ENCODE peak calls at places on chromosomes 5 and 9, in seven cellular contexts. C is cardiac fibroblast, D is stomach, S is HepG2, N is lower lobe of right lung, A is cardiac muscle cell, K is A549. I is an unnamed sample.

GRCh38 chr5:1495525-1495897 is 28.2 kb downstream of the LPCAT1 start:
- DNase-seq in K (no peak), D (no peak), N (no peak), C (no peak), S (no peak), A (no peak), I (no peak)

GRCh38 chr9:34559616-34560546 is 29.6 kb downstream of the CNTFR start:
- DNase-seq in S (peak), D (peak), C (peak), A (no peak), N (no peak), K (peak), I (peak)

GRCh38 chr9:33044677-33045282 is 19.7 kb downstream of the DNAJA1 start:
- DNase-seq in D (peak), N (no peak), C (peak), S (no peak), A (peak), K (peak), I (peak)

GRCh38 chr5:149380466-149381121 is 1.5 kb upstream of the IL17B start:
- DNase-seq in N (no peak), D (no peak), A (peak), S (peak), C (no peak), K (no peak), I (no peak)

GRCh38 chr9:33111621-33112020 is 35.1 kb upstream of the SMU1 start:
- DNase-seq in S (no peak), N (no peak), C (no peak), D (no peak), K (no peak), A (no peak), I (no peak)

GRCh38 chr5:77957931-77958476 is 181.9 kb upstream of the TBCA start:
- DNase-seq in K (no peak), D (no peak), N (no peak), C (no peak), A (peak), S (no peak), I (no peak)

GRCh38 chr9:10146517-10147331 is 466.1 kb downstream of the PTPRD start:
- DNase-seq in A (no peak), K (no peak), D (no peak), S (peak), N (no peak), C (no peak), I (no peak)

GRCh38 chr9:128321879-128322341 is 337 bp downstream of the TRUB2 start:
- DNase-seq in C (no peak), D (no peak), K (no peak), N (no peak), S (no peak), A (no peak), I (no peak)

GRCh38 chr5:171420429-171421231 is 1.2 kb downstream of the FGF18 start:
- DNase-seq in A (peak), N (peak), S (no peak), C (peak), K (no peak), D (peak), I (peak)

GRCh38 chr5:16593013-16593412 is 23.8 kb downstream of the RETREG1 start:
- DNase-seq in C (peak), D (no peak), A (no peak), N (no peak), K (no peak), S (no peak), I (peak)

GRCh38 chr5:177434437-177434836 is 8.0 kb downstream of the GRK6 start:
- DNase-seq in D (no peak), A (no peak), N (no peak), K (no peak), S (no peak), C (no peak), I (no peak)

GRCh38 chr5:177432143-177432904 is 5.8 kb downstream of the GRK6 start:
- DNase-seq in A (no peak), N (no peak), S (no peak), K (no peak), C (no peak), D (no peak), I (no peak)

GRCh38 chr5:177433658-177434217 is 7.3 kb downstream of the GRK6 start:
- DNase-seq in D (no peak), A (no peak), K (no peak), N (no peak), C (no peak), S (no peak), I (no peak)

GRCh38 chr5:177431317-177432142 is 5.1 kb downstream of the GRK6 start:
- DNase-seq in S (no peak), N (peak), K (no peak), A (no peak), D (peak), C (no peak), I (no peak)

DNA sequence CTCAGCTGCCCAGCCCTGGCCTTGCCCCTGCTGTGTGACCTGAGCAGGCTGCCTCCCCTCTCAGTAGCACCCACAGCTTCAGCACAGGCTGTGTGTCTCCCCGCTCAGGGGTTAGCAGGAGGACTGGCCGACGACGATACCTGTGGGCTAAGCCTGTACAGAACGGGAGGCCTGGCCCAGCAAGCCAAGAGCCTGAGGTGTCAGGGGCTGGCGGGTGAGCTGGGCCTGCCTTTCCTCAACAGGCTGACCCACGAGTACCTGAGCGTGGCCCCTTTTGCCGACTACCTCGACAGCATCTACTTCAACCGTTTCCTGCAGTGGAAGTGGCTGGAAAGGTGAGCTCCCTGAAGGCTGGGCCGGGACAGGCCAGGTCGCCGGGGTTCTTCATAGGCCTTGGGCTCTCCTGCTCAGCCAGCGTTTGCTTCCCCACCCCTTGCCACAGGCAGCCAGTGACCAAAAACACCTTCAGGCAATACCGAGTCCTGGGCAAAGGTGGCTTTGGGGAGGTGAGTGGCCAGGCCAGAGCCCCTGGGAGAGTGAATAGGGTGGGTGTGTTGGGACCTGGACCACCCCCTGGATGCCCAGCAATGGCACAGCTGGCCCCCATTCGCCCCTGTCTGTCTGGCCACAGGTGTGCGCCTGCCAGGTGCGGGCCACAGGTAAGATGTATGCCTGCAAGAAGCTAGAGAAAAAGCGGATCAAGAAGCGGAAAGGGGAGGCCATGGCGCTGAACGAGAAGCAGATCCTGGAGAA is 6.6 kb downstream of the GRK6 start:
- DNase-seq in A (no peak), C (no peak), S (no peak), K (no peak), D (no peak), N (no peak), I (no peak)
- H3K4me3 ChIP-seq in A (no peak), C (no peak), S (no peak), K (no peak), D (no peak), N (no peak), I (no peak)

GRCh38 chr5:180606215-180606785 is 15.0 kb upstream of the SCGB3A1 start:
- DNase-seq in K (no peak), S (no peak), A (no peak), C (no peak), D (no peak), N (no peak), I (no peak)
- TF ChIP-seq CTCF in K (no peak), S (no peak), A (no peak), C (no peak), D (no peak), N (no peak), I (no peak)

DNA sequence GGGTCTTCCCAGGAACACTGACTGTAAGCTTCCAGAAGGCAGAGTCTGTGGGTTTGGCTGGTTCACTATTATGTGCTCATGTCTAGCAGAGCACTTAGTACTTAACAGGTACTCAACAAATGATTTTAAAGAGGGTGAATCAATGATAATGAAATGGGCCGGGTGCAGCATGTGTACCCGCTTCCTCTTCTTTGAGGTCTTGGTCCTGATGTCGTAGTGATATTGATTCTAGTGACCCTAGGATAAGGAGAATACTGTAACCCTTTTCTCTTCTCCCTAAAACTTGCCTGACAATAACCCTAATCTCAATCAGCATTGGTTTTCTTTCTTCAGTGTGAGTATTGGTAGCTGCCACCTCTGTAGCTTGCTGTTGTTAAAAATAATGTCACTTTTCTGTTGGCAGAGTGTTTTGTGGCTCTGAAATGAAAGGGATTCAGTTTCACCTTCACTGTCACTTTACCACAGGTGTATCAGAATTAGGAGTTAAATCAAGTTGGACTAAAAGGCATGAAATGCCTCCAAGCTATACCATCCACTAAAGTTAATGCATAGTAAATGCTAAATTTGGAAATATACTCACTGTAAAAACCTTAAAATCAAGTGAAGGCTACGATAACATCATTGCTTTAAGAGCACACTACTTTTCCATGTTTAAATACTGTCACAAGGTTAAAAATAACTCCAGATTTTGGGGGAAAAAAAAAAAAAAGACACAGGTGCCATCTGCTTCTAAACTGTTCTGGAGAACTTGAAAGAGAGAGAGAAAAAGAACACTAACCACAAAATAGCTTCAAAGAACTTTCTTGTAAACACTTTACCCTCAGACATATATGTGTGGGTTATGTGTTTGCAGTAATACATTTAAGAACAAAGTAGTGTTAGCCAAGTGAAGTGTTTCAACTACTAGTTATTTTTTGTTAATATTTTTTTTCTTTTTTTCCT is 6.0 kb downstream of the CAMK4 start:
- DNase-seq in N (no peak), C (no peak), S (no peak), D (no peak), K (no peak), A (no peak), I (no peak)
- H3K4me3 ChIP-seq in N (no peak), C (no peak), S (no peak), D (no peak), K (no peak), A (no peak), I (no peak)

DNA sequence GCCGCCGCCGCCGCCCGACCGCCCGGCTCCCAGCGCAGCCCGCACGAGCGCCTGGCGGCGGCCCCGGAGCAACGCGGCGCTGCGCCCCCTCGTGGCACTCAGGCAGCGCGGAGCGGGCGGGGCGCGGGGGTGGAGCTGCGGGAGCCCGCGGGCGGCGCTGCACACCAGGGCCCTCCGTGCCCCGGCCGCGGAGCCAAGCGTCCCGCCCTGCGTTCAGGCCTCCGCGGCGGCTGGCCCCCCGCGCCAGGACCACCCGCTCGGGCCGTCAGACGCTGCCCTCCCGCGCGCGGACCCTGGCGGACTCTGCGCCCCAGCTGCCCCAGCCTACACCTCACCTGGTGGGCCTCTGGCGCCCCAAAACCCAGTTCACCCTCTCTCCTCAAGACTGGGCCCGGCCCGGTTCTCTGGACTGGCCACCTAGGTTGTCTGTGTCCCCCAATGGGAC is at the start of gene RASGEF1C:
- DNase-seq in S (peak), N (peak), A (peak), D (peak), K (peak), C (peak), I (peak)
- TF ChIP-seq CTCF in S (peak), N (no peak), A (peak), D (no peak), K (peak), C (no peak), I (peak)

DNA sequence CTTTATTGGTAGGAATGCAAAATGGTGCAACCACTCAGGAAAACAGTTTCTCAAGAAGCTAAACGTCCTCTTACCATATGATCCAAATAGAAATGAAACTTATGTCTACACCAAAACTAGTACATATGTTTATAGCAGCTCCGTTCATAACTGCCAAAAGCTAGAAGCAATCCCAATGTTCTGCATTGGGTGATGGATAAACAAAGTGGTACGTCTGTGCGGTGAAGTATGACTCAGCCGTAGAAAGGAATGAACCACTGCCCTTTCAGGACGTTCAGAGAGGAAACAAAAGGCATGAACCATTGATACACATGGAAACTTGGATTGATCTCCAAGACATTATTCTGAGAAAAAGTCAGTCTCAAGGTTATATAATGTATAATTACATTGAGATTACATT is 27.6 kb downstream of the HNRNPH1 start:
- DNase-seq in N (no peak), S (no peak), A (no peak), D (no peak), C (no peak), K (no peak), I (peak)
- H3K4me3 ChIP-seq in N (no peak), S (no peak), A (no peak), D (no peak), C (no peak), K (no peak), I (no peak)

GRCh38 chr5:41433552-41434181 is 76.7 kb downstream of the PLCXD3 start:
- DNase-seq in A (no peak), D (no peak), S (no peak), N (no peak), C (no peak), K (no peak), I (peak)
- TF ChIP-seq CTCF in A (peak), D (no peak), S (peak), N (no peak), C (peak), K (peak), I (peak)

DNA sequence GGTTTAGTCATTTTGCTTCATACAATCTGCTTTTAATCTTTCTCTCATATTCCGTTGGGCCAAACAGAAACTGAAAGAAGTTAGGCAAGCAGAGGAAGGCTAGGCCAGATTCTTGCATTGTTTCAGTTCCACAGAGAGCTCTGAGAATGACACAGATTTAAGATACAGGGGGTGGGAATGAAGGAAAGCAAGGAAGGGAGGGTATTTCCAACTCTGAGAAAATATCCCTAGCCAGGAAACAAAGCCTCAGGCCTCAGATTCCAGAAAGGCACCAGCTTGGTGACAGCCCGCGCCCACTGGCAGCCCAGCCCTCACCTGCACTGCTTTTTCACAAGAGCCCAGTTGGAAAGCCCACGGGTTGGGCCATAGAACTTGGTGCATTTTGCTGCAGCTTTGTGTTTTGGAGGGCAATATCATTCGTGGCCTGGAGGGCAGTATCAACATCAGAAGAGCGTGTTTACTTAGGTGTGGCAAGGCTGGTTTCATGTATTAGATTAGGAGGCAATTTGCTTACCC is 63.5 kb downstream of the ENC1 start:
- DNase-seq in C (peak), S (no peak), K (no peak), A (no peak), D (no peak), N (no peak), I (peak)
- H3K4me3 ChIP-seq in C (no peak), S (no peak), K (no peak), A (no peak), D (no peak), N (peak), I (no peak)

GRCh38 chr5:141786700-141787099 is 91.5 kb downstream of the PCDH1 start:
- DNase-seq in K (no peak), N (no peak), D (no peak), A (no peak), C (no peak), S (no peak), I (no peak)

GRCh38 chr5:141785667-141786066 is 92.5 kb downstream of the PCDH1 start:
- DNase-seq in N (no peak), A (no peak), S (no peak), D (peak), C (no peak), K (no peak), I (no peak)

GRCh38 chr5:141790630-141791029 is 87.6 kb downstream of the PCDH1 start:
- DNase-seq in K (no peak), S (no peak), N (no peak), A (no peak), C (no peak), D (no peak), I (no peak)

GRCh38 chr5:141787376-141787775 is 90.8 kb downstream of the PCDH1 start:
- DNase-seq in K (no peak), N (no peak), A (no peak), S (no peak), C (peak), D (no peak), I (peak)

DNA sequence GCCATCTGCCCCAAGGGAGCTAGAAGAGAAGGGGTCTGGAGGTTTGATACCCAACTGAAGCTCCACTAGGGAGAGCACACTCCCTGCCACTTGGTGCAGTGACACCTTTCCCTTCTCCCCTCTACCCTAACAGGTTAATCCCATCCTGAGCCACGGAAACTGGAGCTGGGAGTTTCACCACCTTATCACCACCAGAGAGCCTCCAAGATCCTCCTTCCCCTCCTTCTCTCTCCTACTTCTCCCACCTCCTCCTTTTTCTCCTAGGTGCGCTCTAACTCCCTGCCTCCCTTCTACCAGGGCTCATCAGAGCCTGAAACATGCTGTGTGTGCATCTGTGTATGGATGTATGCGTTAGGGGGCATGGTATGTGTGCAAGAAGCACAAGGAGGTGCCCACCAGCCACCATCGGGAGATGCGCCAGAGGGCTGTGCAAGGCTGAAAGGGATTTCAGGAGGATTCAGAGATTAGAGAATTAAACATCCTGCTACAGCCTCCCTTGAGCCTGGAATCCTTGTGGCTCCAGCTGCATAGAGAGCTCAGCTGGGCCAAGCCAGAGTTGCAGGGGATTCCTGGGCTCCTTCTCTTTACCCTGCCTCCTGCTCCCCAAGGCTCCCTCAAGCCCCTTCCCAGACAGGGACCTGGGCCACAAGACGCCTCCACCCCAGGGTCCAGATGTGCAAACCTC is 89.8 kb downstream of the PCDH1 start:
- DNase-seq in K (no peak), S (no peak), N (no peak), A (no peak), D (no peak), C (no peak), I (no peak)
- TF ChIP-seq CTCF in K (no peak), S (no peak), N (no peak), A (no peak), D (no peak), C (no peak), I (no peak)